ENCODE peak calls at places on chromosomes 16 and 17, in ten cellular contexts. M is uterus, N is pancreas, A is NCI-H146, Q is WERI-Rb-1, V is small intestine, J is K562, U is SK-N-SH, T is mucosa of gallbladder, F is keratinocyte. K is an unnamed sample.

GRCh38 chr17:15999974-16000827 is 577 bp downstream of the TTC19 start:
- DNase-seq in Q (peak; percentile 46), M (peak; percentile 38), J (no peak), U (no peak), V (peak; percentile 36), T (peak; percentile 30), A (peak; percentile 72), F (no peak), N (no peak), K (no peak)

GRCh38 chr17:49917771-49918170 is 51.2 kb upstream of the DLX4 start:
- DNase-seq in A (no peak), T (no peak), Q (no peak), F (no peak), N (no peak), M (no peak), U (no peak), V (no peak), J (no peak), K (no peak)

GRCh38 chr17:18184143-18185007 is 747 bp downstream of the ALKBH5 start:
- DNase-seq in F (no peak), N (peak; percentile 86), J (no peak), T (peak; percentile 56), U (no peak), A (peak; percentile 34), Q (peak; percentile 26), M (peak; percentile 61), V (peak; percentile 36), K (no peak)

GRCh38 chr17:67018429-67019125 is 25.8 kb upstream of the CACNG1 start:
- DNase-seq in F (no peak), A (peak; percentile 97), T (no peak), N (no peak), M (no peak), Q (no peak), U (peak; percentile 75), V (no peak), J (no peak), K (no peak)

GRCh38 chr16:58428621-58429557 is 36.6 kb downstream of the GINS3 start:
- DNase-seq in F (no peak), N (no peak), Q (no peak), A (no peak), U (no peak), V (no peak), J (no peak), M (no peak), T (no peak), K (no peak)

GRCh38 chr17:14308965-14309879 is 8.3 kb downstream of the HS3ST3B1 start:
- DNase-seq in M (peak; percentile 65), J (peak; percentile 97), N (peak; percentile 97), V (peak; percentile 67), U (peak; percentile 93), F (peak; percentile 55), A (peak; percentile 77), Q (peak; percentile 99), T (peak; percentile 95), K (peak; percentile 92)

GRCh38 chr17:2173005-2173404 is 118.1 kb downstream of the HIC1 start:
- DNase-seq in A (no peak), M (no peak), T (no peak), Q (no peak), U (no peak), F (no peak), J (no peak), V (no peak), N (no peak), K (no peak)

GRCh38 chr17:79594271-79594670 is 16.6 kb downstream of the RBFOX3 start:
- DNase-seq in A (no peak), M (no peak), J (no peak), U (no peak), V (no peak), N (peak; percentile 38), F (no peak), Q (no peak), T (no peak), K (no peak)

GRCh38 chr17:3695723-3696411 is at the start of gene P2RX5:
- DNase-seq in N (no peak), Q (peak; percentile 21), V (peak; percentile 34), T (no peak), F (no peak), J (peak; percentile 20), U (peak; percentile 81), A (peak; percentile 50), M (no peak), K (no peak)

GRCh38 chr16:29974291-29975133 is 844 bp downstream of the TAOK2 start:
- DNase-seq in T (peak; percentile 18), Q (no peak), A (peak; percentile 44), F (no peak), U (peak; percentile 56), J (peak; percentile 57), N (peak; percentile 71), V (peak; percentile 24), M (peak; percentile 49), K (no peak)

GRCh38 chr16:4574919-4575705 is 19.0 kb downstream of the C16orf96 start:
- DNase-seq in T (no peak), M (no peak), U (no peak), A (no peak), F (no peak), N (peak; percentile 93), Q (peak; percentile 39), J (no peak), V (no peak), K (no peak)

GRCh38 chr16:50600582-50601283 is 52.5 kb downstream of the NKD1 start:
- DNase-seq in U (no peak), M (no peak), T (no peak), N (no peak), J (no peak), Q (no peak), F (no peak), A (no peak), V (no peak), K (no peak)

GRCh38 chr16:75256871-75257343 is 5.5 kb upstream of the BCAR1 start:
- DNase-seq in U (peak; percentile 86), V (no peak), Q (peak; percentile 90), A (peak; percentile 73), M (peak; percentile 62), J (no peak), F (no peak), N (peak; percentile 76), T (no peak), K (no peak)

GRCh38 chr17:27770877-27771276 is 29.5 kb downstream of the NOS2 start:
- DNase-seq in T (no peak), F (no peak), U (no peak), J (no peak), A (no peak), N (no peak), V (no peak), M (no peak), Q (no peak), K (no peak)

K was measured in kidney glomerular epithelial cell.